ENCODE peak calls at places on chromosomes 3 and 15, in four cellular contexts. J is hepatocyte, M is adrenal gland, H is cardiac muscle cell. B is an unnamed sample.

GRCh38 chr3:48630833-48631232 is 4.4 kb downstream of the SLC26A6 start:
- DNase-seq in J (no peak), M (no peak), H (no peak), B (no peak)

GRCh38 chr15:81869161-81869928 is 176.5 kb downstream of the MEX3B start:
- DNase-seq in J (no peak), M (no peak), H (no peak), B (no peak)

GRCh38 chr3:129745253-129745652 is 138.8 kb upstream of the PLXND1 start:
- DNase-seq in H (peak; percentile 42), M (no peak), J (peak; percentile 40), B (no peak)

GRCh38 chr3:83457516-83457915 is 1501.3 kb upstream of the CADM2 start:
- DNase-seq in H (no peak), M (no peak), J (no peak), B (no peak)

GRCh38 chr15:72197460-72198409 is at the start of gene GRAMD2A:
- DNase-seq in M (no peak), J (peak; percentile 59), H (peak; percentile 57), B (peak; percentile 32)

GRCh38 chr3:186955898-186956696 is 25.8 kb downstream of the ST6GAL1 start:
- DNase-seq in J (no peak), H (peak; percentile 29), M (no peak), B (no peak)

GRCh38 chr3:31197941-31198340 is 303.5 kb upstream of the GADL1 start:
- DNase-seq in H (no peak), J (peak; percentile 28), M (no peak), B (no peak)

GRCh38 chr15:28913171-28913765 is 27.5 kb downstream of the APBA2 start:
- DNase-seq in M (no peak), H (no peak), J (no peak), B (no peak)

GRCh38 chr15:36330598-36330997 is 248.8 kb upstream of the CDIN1 start:
- DNase-seq in J (no peak), M (no peak), H (no peak), B (no peak)

GRCh38 chr3:62289922-62290321 is 83.4 kb downstream of the FEZF2 start:
- DNase-seq in H (no peak), J (no peak), M (no peak), B (no peak)

GRCh38 chr3:12400795-12401194 is 83.5 kb upstream of the TSEN2 start:
- DNase-seq in H (no peak), M (no peak), J (no peak), B (no peak)

GRCh38 chr3:42013652-42014442 is 51.9 kb upstream of the ULK4 start:
- DNase-seq in J (peak; percentile 64), H (peak; percentile 51), M (peak; percentile 41), B (peak; percentile 79)

GRCh38 chr3:62669161-62669560 is 206.1 kb downstream of the CADPS start:
- DNase-seq in J (no peak), M (no peak), H (no peak), B (no peak)

GRCh38 chr3:42680256-42680655 is 5.1 kb upstream of the KLHL40 start:
- DNase-seq in J (no peak), M (no peak), H (no peak), B (no peak)

GRCh38 chr15:38070778-38071177 is 136.3 kb downstream of the TMCO5A start:
- DNase-seq in M (no peak), H (no peak), J (no peak), B (no peak)

GRCh38 chr15:38072007-38072506 is 137.6 kb downstream of the TMCO5A start:
- DNase-seq in H (no peak), M (peak; percentile 54), J (no peak), B (peak; percentile 18)

GRCh38 chr15:38069506-38069905 is 135.1 kb downstream of the TMCO5A start:
- DNase-seq in H (no peak), M (no peak), J (peak; percentile 81), B (no peak)

GRCh38 chr15:38072507-38073277 is 138.3 kb downstream of the TMCO5A start:
- DNase-seq in H (peak; percentile 60), J (peak; percentile 83), M (peak; percentile 62), B (peak; percentile 76)

GRCh38 chr15:38071211-38071972 is 137.0 kb downstream of the TMCO5A start:
- DNase-seq in M (no peak), J (no peak), H (no peak), B (no peak)
- H3K4me1 ChIP-seq in M (peaks cover 50% of the 10 kb centered on the region), J (peaks cover 42% of the 10 kb centered on the region), H (peaks cover 48% of the 10 kb centered on the region), B (peaks cover 49% of the 10 kb centered on the region)

GRCh38 chr3:152333928-152334327 is 65.2 kb downstream of the MBNL1 start:
- DNase-seq in H (no peak), J (no peak), M (no peak), B (no peak)
- H3K27ac ChIP-seq in H (no peak overlapping the region), J (no peak overlapping the region), M (no peak overlapping the region), B (peak overlapping the region; percentile 17)

GRCh38 chr3:131381445-131382291 is at the start of gene NUDT16:
- DNase-seq in H (peak; percentile 99), J (peak; percentile 100), M (peak; percentile 100), B (peak; percentile 100)
- TF ChIP-seq CTCF in H (no peak), J (peak; percentile 7), M (no peak), B (no peak)

DNA sequence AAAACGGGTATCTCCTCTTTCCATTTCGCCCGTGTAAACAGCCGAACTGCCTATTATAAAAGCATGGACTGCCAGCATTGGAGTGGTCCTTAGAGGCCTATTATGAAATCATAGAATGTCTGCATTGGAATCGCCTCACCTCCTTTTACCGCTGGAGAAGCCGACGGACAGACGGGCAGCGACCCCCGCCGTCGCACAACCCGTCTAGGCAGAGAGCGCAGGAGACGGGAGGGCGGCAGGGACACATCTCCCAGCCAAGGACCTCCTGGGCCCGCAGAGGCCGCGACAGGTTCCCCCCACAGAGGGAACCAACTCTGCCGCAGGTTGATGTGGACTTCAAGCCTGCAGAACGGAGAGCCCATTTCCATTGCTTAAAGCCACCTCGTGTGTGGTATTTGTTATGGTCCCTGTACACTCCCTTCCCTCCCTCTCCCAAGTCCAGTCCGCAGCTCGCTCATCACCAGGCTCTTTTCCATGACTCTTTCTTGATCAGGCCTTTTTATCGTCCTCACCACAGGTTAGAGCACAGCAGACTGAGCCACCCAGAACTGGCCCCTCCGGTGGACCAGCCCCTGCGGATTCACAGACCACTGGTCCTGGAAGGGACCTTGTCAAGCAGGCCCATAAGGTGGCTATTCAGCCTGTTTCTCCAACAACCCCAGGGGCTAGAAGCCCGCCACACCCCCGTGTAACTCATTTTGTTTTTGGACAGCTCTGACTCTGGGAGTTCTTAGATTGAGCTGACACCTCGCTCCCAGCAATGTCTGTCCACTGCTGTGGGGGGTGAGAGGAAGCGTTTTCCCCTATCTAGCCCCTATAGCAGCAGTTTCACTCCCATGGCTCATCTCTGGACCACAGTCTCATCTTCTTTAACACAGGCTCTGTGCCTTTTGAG is 764 bp upstream of the PPP1R2 start:
- DNase-seq in M (no peak), J (no peak), H (no peak), B (no peak)
- H3K4me1 ChIP-seq in M (peaks cover 38% of the 10 kb centered on the region), J (peaks cover 27% of the 10 kb centered on the region), H (peaks cover 18% of the 10 kb centered on the region), B (peaks cover 77% of the 10 kb centered on the region)

DNA sequence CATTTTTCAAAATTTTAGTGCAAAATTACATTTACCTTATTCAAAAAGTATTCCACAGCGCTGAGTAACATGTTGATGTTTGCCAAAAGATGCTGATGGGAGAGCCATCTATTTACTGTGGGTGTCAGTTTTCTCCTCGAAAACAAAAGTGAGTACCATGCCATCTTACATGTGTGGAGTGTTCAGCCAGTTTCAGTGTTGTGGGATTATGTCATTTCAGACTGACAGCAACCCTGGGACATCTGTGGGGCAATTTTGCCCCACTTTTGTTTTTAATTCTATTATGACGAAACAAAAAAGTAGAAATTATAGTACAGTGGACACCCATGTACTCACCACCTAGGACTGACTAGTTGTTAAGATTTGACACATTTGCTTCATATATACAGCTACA is 19.6 kb downstream of the SLCO3A1 start:
- DNase-seq in H (no peak), M (no peak), J (no peak), B (no peak)
- H3K27ac ChIP-seq in H (no peak overlapping the region), M (no peak overlapping the region), J (no peak overlapping the region), B (no peak overlapping the region)

GRCh38 chr3:94716326-94717018 is 653.6 kb downstream of the NSUN3 start:
- DNase-seq in J (peak; percentile 18), M (no peak), H (peak; percentile 5), B (no peak)
- TF ChIP-seq CTCF in J (peak; percentile 37), M (no peak), H (no peak), B (peak; percentile 41)

GRCh38 chr3:66492672-66493071 is 8.2 kb downstream of the LRIG1 start:
- DNase-seq in J (no peak), H (no peak), M (no peak), B (no peak)
- H3K4me1 ChIP-seq in J (peaks cover 34% of the 10 kb centered on the region), H (peaks cover 60% of the 10 kb centered on the region), M (no peaks in the 10 kb centered on the region), B (peaks cover 87% of the 10 kb centered on the region)

GRCh38 chr3:29610781-29611180 is 329.9 kb downstream of the RBMS3 start:
- DNase-seq in H (no peak), M (no peak), J (no peak), B (no peak)

GRCh38 chr3:29612536-29612935 is 331.7 kb downstream of the RBMS3 start:
- DNase-seq in H (no peak), J (no peak), M (no peak), B (no peak)

GRCh38 chr3:29611252-29611651 is 330.4 kb downstream of the RBMS3 start:
- DNase-seq in J (no peak), H (no peak), M (no peak), B (no peak)

GRCh38 chr3:29606416-29606815 is 325.5 kb downstream of the RBMS3 start:
- DNase-seq in M (no peak), H (no peak), J (no peak), B (no peak)

DNA sequence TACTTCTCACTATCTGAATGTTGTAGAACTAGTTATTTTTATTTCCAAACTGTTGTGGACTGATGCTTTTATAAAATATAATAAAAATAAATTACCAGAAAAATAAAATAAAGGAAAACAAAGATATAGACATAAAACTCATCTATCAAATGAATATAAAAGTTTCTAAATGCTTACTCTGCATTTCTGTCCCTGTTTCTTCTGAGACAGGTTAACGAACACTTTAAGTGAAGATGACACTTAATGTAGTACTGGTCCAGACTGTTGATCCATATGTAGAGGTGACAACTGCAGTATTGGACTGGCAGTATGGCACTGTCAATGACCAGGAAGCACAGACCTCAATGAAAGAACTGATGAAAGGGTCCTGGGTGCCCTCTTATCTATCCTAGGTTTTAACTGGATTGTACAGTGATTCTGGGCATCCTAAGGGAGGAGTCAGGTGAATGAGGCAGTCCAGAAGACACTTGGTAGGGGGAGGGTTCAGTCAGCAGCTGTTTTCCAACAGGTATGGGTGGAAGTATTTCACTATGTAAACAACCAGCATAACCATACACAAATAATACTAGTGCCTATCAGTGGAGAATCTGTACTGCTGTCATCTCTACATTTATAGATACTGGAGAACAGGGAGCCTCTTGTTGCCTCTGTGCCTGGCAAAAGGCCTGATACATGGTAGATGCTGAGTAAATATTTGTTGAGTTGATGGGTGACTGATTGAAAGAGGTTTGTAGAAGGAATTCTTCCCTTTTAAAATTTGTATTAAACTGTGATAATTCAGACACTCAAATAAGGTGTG is 328.3 kb downstream of the RBMS3 start:
- DNase-seq in M (no peak), H (no peak), J (no peak), B (no peak)
- H3K27ac ChIP-seq in M (no peak overlapping the region), H (no peak overlapping the region), J (no peak overlapping the region), B (no peak overlapping the region)

GRCh38 chr3:150828997-150829396 is 66.0 kb upstream of the SIAH2 start:
- DNase-seq in H (no peak), J (no peak), M (no peak), B (no peak)

GRCh38 chr3:150830745-150831144 is 67.8 kb upstream of the SIAH2 start:
- DNase-seq in J (no peak), M (no peak), H (no peak), B (no peak)

GRCh38 chr3:150828261-150828660 is 65.3 kb upstream of the SIAH2 start:
- DNase-seq in M (no peak), H (no peak), J (no peak), B (no peak)

GRCh38 chr3:150829408-150829807 is 66.4 kb upstream of the SIAH2 start:
- DNase-seq in J (no peak), M (no peak), H (no peak), B (no peak)

GRCh38 chr3:150830094-150830681 is 67.2 kb upstream of the SIAH2 start:
- DNase-seq in J (peak; percentile 17), H (peak; percentile 39), M (no peak), B (no peak)
- TF ChIP-seq CTCF in J (peak; percentile 27), H (no peak), M (no peak), B (peak; percentile 19)